ENCODE peak calls at places on chromosomes 4 and X, in ten cellular contexts. One of them, this sample, is unnamed.

GRCh38 chrX:103656623-103657022 is 27.8 kb downstream of the TCEAL1 start:
- DNase-seq in activated T-helper 1 cell treated with anti-CD3 and anti-CD28 coated beads, Interleukin-2, amount 50 U/mL, for 16 hours: no peak
- DNase-seq in fibroblast of mammary gland: peak
- DNase-seq in choroid plexus epithelial cell: no peak
- DNase-seq in BJ: no peak
- DNase-seq in Kasumi-1: no peak
- DNase-seq in KBM-7: no peak
- DNase-seq in LHCN-M2: peak
- DNase-seq in foreskin fibroblast: peak
- DNase-seq in OCI-M1: no peak
- DNase-seq in this sample: peak

GRCh38 chrX:7690842-7691241 is 152.1 kb upstream of the VCX start:
- DNase-seq in fibroblast of mammary gland: no peak
- DNase-seq in BJ: no peak
- DNase-seq in LHCN-M2: no peak
- DNase-seq in KBM-7: no peak
- DNase-seq in OCI-M1: no peak
- DNase-seq in Kasumi-1: no peak
- DNase-seq in foreskin fibroblast: no peak
- DNase-seq in choroid plexus epithelial cell: no peak
- DNase-seq in activated T-helper 1 cell treated with anti-CD3 and anti-CD28 coated beads, Interleukin-2, amount 50 U/mL, for 16 hours: no peak
- DNase-seq in this sample: no peak

GRCh38 chrX:22433292-22434070 is 160.8 kb downstream of the CBLL2 start:
- DNase-seq in activated T-helper 1 cell treated with anti-CD3 and anti-CD28 coated beads, Interleukin-2, amount 50 U/mL, for 16 hours: no peak
- DNase-seq in foreskin fibroblast: no peak
- DNase-seq in KBM-7: no peak
- DNase-seq in BJ: no peak
- DNase-seq in LHCN-M2: no peak
- DNase-seq in Kasumi-1: no peak
- DNase-seq in fibroblast of mammary gland: no peak
- DNase-seq in choroid plexus epithelial cell: no peak
- DNase-seq in OCI-M1: no peak
- DNase-seq in this sample: no peak

GRCh38 chr4:33831667-33832066 is 2412.6 kb downstream of the ARAP2 start:
- DNase-seq in fibroblast of mammary gland: peak
- DNase-seq in KBM-7: no peak
- DNase-seq in choroid plexus epithelial cell: peak
- DNase-seq in activated T-helper 1 cell treated with anti-CD3 and anti-CD28 coated beads, Interleukin-2, amount 50 U/mL, for 16 hours: no peak
- DNase-seq in LHCN-M2: peak
- DNase-seq in OCI-M1: no peak
- DNase-seq in BJ: peak
- DNase-seq in Kasumi-1: no peak
- DNase-seq in foreskin fibroblast: peak
- DNase-seq in this sample: no peak

GRCh38 chr4:115365185-115365584 is 251.8 kb upstream of the NDST4 start:
- DNase-seq in Kasumi-1: no peak
- DNase-seq in KBM-7: no peak
- DNase-seq in BJ: no peak
- DNase-seq in choroid plexus epithelial cell: no peak
- DNase-seq in activated T-helper 1 cell treated with anti-CD3 and anti-CD28 coated beads, Interleukin-2, amount 50 U/mL, for 16 hours: no peak
- DNase-seq in LHCN-M2: no peak
- DNase-seq in foreskin fibroblast: no peak
- DNase-seq in fibroblast of mammary gland: no peak
- DNase-seq in OCI-M1: no peak
- DNase-seq in this sample: no peak

GRCh38 chrX:72620550-72621145 is 48.0 kb upstream of the HDAC8 start:
- DNase-seq in foreskin fibroblast: peak
- DNase-seq in activated T-helper 1 cell treated with anti-CD3 and anti-CD28 coated beads, Interleukin-2, amount 50 U/mL, for 16 hours: no peak
- DNase-seq in choroid plexus epithelial cell: peak
- DNase-seq in OCI-M1: no peak
- DNase-seq in fibroblast of mammary gland: peak
- DNase-seq in LHCN-M2: peak
- DNase-seq in BJ: peak
- DNase-seq in KBM-7: no peak
- DNase-seq in Kasumi-1: no peak
- DNase-seq in this sample: peak

GRCh38 chr4:154123897-154124296 is 335.0 kb upstream of the SFRP2 start:
- DNase-seq in choroid plexus epithelial cell: no peak
- DNase-seq in Kasumi-1: no peak
- DNase-seq in fibroblast of mammary gland: no peak
- DNase-seq in BJ: no peak
- DNase-seq in KBM-7: no peak
- DNase-seq in foreskin fibroblast: no peak
- DNase-seq in OCI-M1: no peak
- DNase-seq in LHCN-M2: no peak
- DNase-seq in activated T-helper 1 cell treated with anti-CD3 and anti-CD28 coated beads, Interleukin-2, amount 50 U/mL, for 16 hours: no peak
- DNase-seq in this sample: no peak

GRCh38 chrX:70720721-70721120 is 187.8 kb downstream of the TEX11 start:
- DNase-seq in OCI-M1: no peak
- DNase-seq in KBM-7: no peak
- DNase-seq in fibroblast of mammary gland: no peak
- DNase-seq in activated T-helper 1 cell treated with anti-CD3 and anti-CD28 coated beads, Interleukin-2, amount 50 U/mL, for 16 hours: no peak
- DNase-seq in foreskin fibroblast: peak
- DNase-seq in LHCN-M2: no peak
- DNase-seq in choroid plexus epithelial cell: peak
- DNase-seq in Kasumi-1: no peak
- DNase-seq in BJ: no peak
- DNase-seq in this sample: no peak

GRCh38 chrX:23773601-23774175 is 9.3 kb upstream of the SAT1 start:
- DNase-seq in LHCN-M2: no peak
- DNase-seq in choroid plexus epithelial cell: no peak
- DNase-seq in BJ: no peak
- DNase-seq in foreskin fibroblast: no peak
- DNase-seq in Kasumi-1: peak
- DNase-seq in OCI-M1: peak
- DNase-seq in fibroblast of mammary gland: no peak
- DNase-seq in KBM-7: peak
- DNase-seq in activated T-helper 1 cell treated with anti-CD3 and anti-CD28 coated beads, Interleukin-2, amount 50 U/mL, for 16 hours: no peak
- DNase-seq in this sample: peak

GRCh38 chr4:90293320-90293719 is 166.1 kb downstream of the CCSER1 start:
- DNase-seq in choroid plexus epithelial cell: peak
- DNase-seq in LHCN-M2: no peak
- DNase-seq in KBM-7: no peak
- DNase-seq in Kasumi-1: peak
- DNase-seq in foreskin fibroblast: no peak
- DNase-seq in BJ: no peak
- DNase-seq in activated T-helper 1 cell treated with anti-CD3 and anti-CD28 coated beads, Interleukin-2, amount 50 U/mL, for 16 hours: no peak
- DNase-seq in OCI-M1: peak
- DNase-seq in fibroblast of mammary gland: peak
- DNase-seq in this sample: no peak

GRCh38 chr4:166422475-166422874 is 549.4 kb downstream of the TLL1 start:
- DNase-seq in foreskin fibroblast: peak
- DNase-seq in BJ: peak
- DNase-seq in fibroblast of mammary gland: peak
- DNase-seq in KBM-7: no peak
- DNase-seq in choroid plexus epithelial cell: peak
- DNase-seq in OCI-M1: no peak
- DNase-seq in activated T-helper 1 cell treated with anti-CD3 and anti-CD28 coated beads, Interleukin-2, amount 50 U/mL, for 16 hours: no peak
- DNase-seq in Kasumi-1: no peak
- DNase-seq in LHCN-M2: peak
- DNase-seq in this sample: no peak

GRCh38 chrX:44071847-44072545 is 98.8 kb upstream of the NDP start:
- DNase-seq in activated T-helper 1 cell treated with anti-CD3 and anti-CD28 coated beads, Interleukin-2, amount 50 U/mL, for 16 hours: no peak
- DNase-seq in OCI-M1: no peak
- DNase-seq in choroid plexus epithelial cell: peak
- DNase-seq in fibroblast of mammary gland: peak
- DNase-seq in LHCN-M2: peak
- DNase-seq in foreskin fibroblast: peak
- DNase-seq in BJ: no peak
- DNase-seq in KBM-7: no peak
- DNase-seq in Kasumi-1: no peak
- DNase-seq in this sample: peak

GRCh38 chr4:84985952-84986351 is 19.5 kb upstream of the WDFY3 start:
- DNase-seq in activated T-helper 1 cell treated with anti-CD3 and anti-CD28 coated beads, Interleukin-2, amount 50 U/mL, for 16 hours: no peak
- DNase-seq in OCI-M1: peak
- DNase-seq in choroid plexus epithelial cell: peak
- DNase-seq in fibroblast of mammary gland: peak
- DNase-seq in KBM-7: no peak
- DNase-seq in Kasumi-1: no peak
- DNase-seq in BJ: no peak
- DNase-seq in LHCN-M2: peak
- DNase-seq in foreskin fibroblast: peak
- DNase-seq in this sample: peak

GRCh38 chr4:17029964-17030363 is 131.5 kb upstream of the LDB2 start:
- DNase-seq in Kasumi-1: no peak
- DNase-seq in LHCN-M2: no peak
- DNase-seq in foreskin fibroblast: no peak
- DNase-seq in OCI-M1: no peak
- DNase-seq in activated T-helper 1 cell treated with anti-CD3 and anti-CD28 coated beads, Interleukin-2, amount 50 U/mL, for 16 hours: no peak
- DNase-seq in fibroblast of mammary gland: peak
- DNase-seq in choroid plexus epithelial cell: peak
- DNase-seq in BJ: no peak
- DNase-seq in KBM-7: no peak
- DNase-seq in this sample: no peak

GRCh38 chr4:103303011-103303410 is 104.9 kb upstream of the CENPE start:
- DNase-seq in choroid plexus epithelial cell: no peak
- DNase-seq in Kasumi-1: no peak
- DNase-seq in foreskin fibroblast: no peak
- DNase-seq in activated T-helper 1 cell treated with anti-CD3 and anti-CD28 coated beads, Interleukin-2, amount 50 U/mL, for 16 hours: no peak
- DNase-seq in BJ: no peak
- DNase-seq in KBM-7: no peak
- DNase-seq in LHCN-M2: no peak
- DNase-seq in OCI-M1: no peak
- DNase-seq in fibroblast of mammary gland: no peak
- DNase-seq in this sample: no peak

GRCh38 chrX:153726286-153727107 is 1.8 kb downstream of the ABCD1 start:
- DNase-seq in OCI-M1: peak
- DNase-seq in foreskin fibroblast: no peak
- DNase-seq in fibroblast of mammary gland: peak
- DNase-seq in choroid plexus epithelial cell: peak
- DNase-seq in LHCN-M2: peak
- DNase-seq in KBM-7: peak
- DNase-seq in BJ: no peak
- DNase-seq in activated T-helper 1 cell treated with anti-CD3 and anti-CD28 coated beads, Interleukin-2, amount 50 U/mL, for 16 hours: no peak
- DNase-seq in Kasumi-1: peak
- DNase-seq in this sample: peak

GRCh38 chr4:124710911-124711310 is 1.6 kb downstream of the ANKRD50 start:
- DNase-seq in Kasumi-1: no peak
- DNase-seq in KBM-7: no peak
- DNase-seq in activated T-helper 1 cell treated with anti-CD3 and anti-CD28 coated beads, Interleukin-2, amount 50 U/mL, for 16 hours: no peak
- DNase-seq in fibroblast of mammary gland: no peak
- DNase-seq in choroid plexus epithelial cell: peak
- DNase-seq in LHCN-M2: peak
- DNase-seq in OCI-M1: peak
- DNase-seq in BJ: no peak
- DNase-seq in foreskin fibroblast: peak
- DNase-seq in this sample: no peak

GRCh38 chrX:96474357-96475125 is 210.1 kb upstream of the DIAPH2 start:
- DNase-seq in activated T-helper 1 cell treated with anti-CD3 and anti-CD28 coated beads, Interleukin-2, amount 50 U/mL, for 16 hours: no peak
- DNase-seq in fibroblast of mammary gland: peak
- DNase-seq in LHCN-M2: no peak
- DNase-seq in BJ: no peak
- DNase-seq in choroid plexus epithelial cell: peak
- DNase-seq in Kasumi-1: no peak
- DNase-seq in foreskin fibroblast: no peak
- DNase-seq in OCI-M1: no peak
- DNase-seq in KBM-7: no peak
- DNase-seq in this sample: no peak

GRCh38 chr4:170887396-170887795 is 797.6 kb upstream of the AADAT start:
- DNase-seq in fibroblast of mammary gland: no peak
- DNase-seq in KBM-7: no peak
- DNase-seq in choroid plexus epithelial cell: peak
- DNase-seq in BJ: no peak
- DNase-seq in activated T-helper 1 cell treated with anti-CD3 and anti-CD28 coated beads, Interleukin-2, amount 50 U/mL, for 16 hours: no peak
- DNase-seq in LHCN-M2: no peak
- DNase-seq in Kasumi-1: no peak
- DNase-seq in OCI-M1: no peak
- DNase-seq in foreskin fibroblast: no peak
- DNase-seq in this sample: peak

GRCh38 chr4:163048447-163048846 is 118.2 kb downstream of the NAF1 start:
- DNase-seq in foreskin fibroblast: no peak
- DNase-seq in BJ: no peak
- DNase-seq in KBM-7: peak
- DNase-seq in activated T-helper 1 cell treated with anti-CD3 and anti-CD28 coated beads, Interleukin-2, amount 50 U/mL, for 16 hours: no peak
- DNase-seq in LHCN-M2: peak
- DNase-seq in Kasumi-1: peak
- DNase-seq in OCI-M1: peak
- DNase-seq in choroid plexus epithelial cell: peak
- DNase-seq in fibroblast of mammary gland: peak
- DNase-seq in this sample: peak

GRCh38 chrX:9390121-9390520 is 74.7 kb upstream of the TBL1X start:
- DNase-seq in KBM-7: no peak
- DNase-seq in foreskin fibroblast: no peak
- DNase-seq in choroid plexus epithelial cell: peak
- DNase-seq in LHCN-M2: no peak
- DNase-seq in OCI-M1: no peak
- DNase-seq in activated T-helper 1 cell treated with anti-CD3 and anti-CD28 coated beads, Interleukin-2, amount 50 U/mL, for 16 hours: no peak
- DNase-seq in Kasumi-1: no peak
- DNase-seq in BJ: no peak
- DNase-seq in fibroblast of mammary gland: no peak
- DNase-seq in this sample: no peak

GRCh38 chr4:177802665-177803064 is 360.4 kb upstream of the AGA start:
- DNase-seq in KBM-7: no peak
- DNase-seq in OCI-M1: no peak
- DNase-seq in fibroblast of mammary gland: no peak
- DNase-seq in foreskin fibroblast: no peak
- DNase-seq in LHCN-M2: no peak
- DNase-seq in BJ: no peak
- DNase-seq in Kasumi-1: no peak
- DNase-seq in activated T-helper 1 cell treated with anti-CD3 and anti-CD28 coated beads, Interleukin-2, amount 50 U/mL, for 16 hours: no peak
- DNase-seq in choroid plexus epithelial cell: no peak
- DNase-seq in this sample: no peak

GRCh38 chr4:127601029-127601428 is 31.7 kb upstream of the INTU start:
- DNase-seq in OCI-M1: peak
- DNase-seq in Kasumi-1: peak
- DNase-seq in choroid plexus epithelial cell: peak
- DNase-seq in LHCN-M2: peak
- DNase-seq in fibroblast of mammary gland: peak
- DNase-seq in foreskin fibroblast: peak
- DNase-seq in KBM-7: no peak
- DNase-seq in BJ: no peak
- DNase-seq in activated T-helper 1 cell treated with anti-CD3 and anti-CD28 coated beads, Interleukin-2, amount 50 U/mL, for 16 hours: no peak
- DNase-seq in this sample: peak

GRCh38 chr4:182555997-182556418 is 312.8 kb downstream of the TENM3 start:
- DNase-seq in OCI-M1: no peak
- DNase-seq in KBM-7: no peak
- DNase-seq in BJ: peak
- DNase-seq in choroid plexus epithelial cell: peak
- DNase-seq in foreskin fibroblast: peak
- DNase-seq in fibroblast of mammary gland: peak
- DNase-seq in LHCN-M2: peak
- DNase-seq in Kasumi-1: no peak
- DNase-seq in activated T-helper 1 cell treated with anti-CD3 and anti-CD28 coated beads, Interleukin-2, amount 50 U/mL, for 16 hours: no peak
- DNase-seq in this sample: peak

GRCh38 chrX:149462849-149463248 is 42.3 kb downstream of the IDS start:
- DNase-seq in fibroblast of mammary gland: peak
- DNase-seq in BJ: no peak
- DNase-seq in Kasumi-1: no peak
- DNase-seq in KBM-7: no peak
- DNase-seq in OCI-M1: no peak
- DNase-seq in foreskin fibroblast: peak
- DNase-seq in activated T-helper 1 cell treated with anti-CD3 and anti-CD28 coated beads, Interleukin-2, amount 50 U/mL, for 16 hours: no peak
- DNase-seq in choroid plexus epithelial cell: peak
- DNase-seq in LHCN-M2: peak
- DNase-seq in this sample: no peak

GRCh38 chrX:23515028-23515427 is 152.3 kb upstream of the PRDX4 start:
- DNase-seq in LHCN-M2: no peak
- DNase-seq in BJ: no peak
- DNase-seq in activated T-helper 1 cell treated with anti-CD3 and anti-CD28 coated beads, Interleukin-2, amount 50 U/mL, for 16 hours: no peak
- DNase-seq in OCI-M1: no peak
- DNase-seq in KBM-7: peak
- DNase-seq in foreskin fibroblast: no peak
- DNase-seq in Kasumi-1: no peak
- DNase-seq in fibroblast of mammary gland: no peak
- DNase-seq in choroid plexus epithelial cell: no peak
- DNase-seq in this sample: no peak

GRCh38 chrX:129462707-129463106 is 60.6 kb downstream of the SMARCA1 start:
- DNase-seq in BJ: no peak
- DNase-seq in activated T-helper 1 cell treated with anti-CD3 and anti-CD28 coated beads, Interleukin-2, amount 50 U/mL, for 16 hours: no peak
- DNase-seq in KBM-7: peak
- DNase-seq in Kasumi-1: peak
- DNase-seq in OCI-M1: peak
- DNase-seq in foreskin fibroblast: no peak
- DNase-seq in fibroblast of mammary gland: no peak
- DNase-seq in choroid plexus epithelial cell: no peak
- DNase-seq in LHCN-M2: no peak
- DNase-seq in this sample: no peak

GRCh38 chr4:8856835-8857590 is 14.6 kb downstream of the HMX1 start:
- DNase-seq in fibroblast of mammary gland: no peak
- DNase-seq in foreskin fibroblast: no peak
- DNase-seq in KBM-7: no peak
- DNase-seq in OCI-M1: no peak
- DNase-seq in choroid plexus epithelial cell: no peak
- DNase-seq in activated T-helper 1 cell treated with anti-CD3 and anti-CD28 coated beads, Interleukin-2, amount 50 U/mL, for 16 hours: no peak
- DNase-seq in LHCN-M2: no peak
- DNase-seq in BJ: no peak
- DNase-seq in Kasumi-1: no peak
- DNase-seq in this sample: no peak

This sample was measured in H4.